ENCODE peak calls at places on chromosomes 6 and 20, in eight cellular contexts. One of them, this sample, is unnamed.

GRCh38 chr6:2952557-2953095 is 18.7 kb downstream of the SERPINB6 start:
- DNase-seq in uterus: peak
- DNase-seq in RCC 7860: peak
- DNase-seq in NCI-H1436: peak
- DNase-seq in amniotic stem cell: peak
- DNase-seq in breast epithelium: peak
- DNase-seq in neural crest cell: peak
- DNase-seq in IMR-90: peak
- DNase-seq in this sample: no peak

GRCh38 chr6:99348220-99348822 is 1.2 kb downstream of the FAXC start:
- DNase-seq in IMR-90: no peak
- DNase-seq in neural crest cell: no peak
- DNase-seq in RCC 7860: no peak
- DNase-seq in breast epithelium: no peak
- DNase-seq in uterus: no peak
- DNase-seq in amniotic stem cell: no peak
- DNase-seq in NCI-H1436: no peak
- DNase-seq in this sample: no peak

GRCh38 chr20:7851031-7851490 is 89.2 kb downstream of the HAO1 start:
- DNase-seq in breast epithelium: no peak
- DNase-seq in amniotic stem cell: no peak
- DNase-seq in NCI-H1436: no peak
- DNase-seq in uterus: no peak
- DNase-seq in RCC 7860: peak
- DNase-seq in IMR-90: peak
- DNase-seq in neural crest cell: no peak
- DNase-seq in this sample: no peak

GRCh38 chr6:135141728-135142127 is 39.4 kb upstream of the MYB start:
- DNase-seq in uterus: no peak
- DNase-seq in RCC 7860: no peak
- DNase-seq in amniotic stem cell: no peak
- DNase-seq in IMR-90: no peak
- DNase-seq in neural crest cell: no peak
- DNase-seq in breast epithelium: no peak
- DNase-seq in NCI-H1436: no peak
- DNase-seq in this sample: no peak

GRCh38 chr6:152669894-152670293 is 27.8 kb upstream of the MYCT1 start:
- DNase-seq in IMR-90: peak
- DNase-seq in NCI-H1436: peak
- DNase-seq in breast epithelium: no peak
- DNase-seq in RCC 7860: peak
- DNase-seq in uterus: no peak
- DNase-seq in amniotic stem cell: no peak
- DNase-seq in neural crest cell: no peak
- DNase-seq in this sample: no peak

GRCh38 chr20:37407573-37408002 is 61.6 kb downstream of the SRC start:
- DNase-seq in amniotic stem cell: no peak
- DNase-seq in IMR-90: no peak
- DNase-seq in uterus: peak
- DNase-seq in neural crest cell: no peak
- DNase-seq in NCI-H1436: no peak
- DNase-seq in RCC 7860: peak
- DNase-seq in breast epithelium: no peak
- DNase-seq in this sample: no peak

GRCh38 chr20:5342031-5342430 is 25.3 kb upstream of the PROKR2 start:
- DNase-seq in RCC 7860: no peak
- DNase-seq in neural crest cell: no peak
- DNase-seq in amniotic stem cell: no peak
- DNase-seq in uterus: no peak
- DNase-seq in breast epithelium: no peak
- DNase-seq in NCI-H1436: no peak
- DNase-seq in IMR-90: no peak
- DNase-seq in this sample: no peak

GRCh38 chr6:21331221-21331620 is 262.3 kb upstream of the SOX4 start:
- DNase-seq in IMR-90: no peak
- DNase-seq in uterus: peak
- DNase-seq in amniotic stem cell: no peak
- DNase-seq in breast epithelium: no peak
- DNase-seq in RCC 7860: no peak
- DNase-seq in neural crest cell: no peak
- DNase-seq in NCI-H1436: no peak
- DNase-seq in this sample: no peak

GRCh38 chr20:63740070-63740500 is 509 bp downstream of the SLC2A4RG start:
- DNase-seq in NCI-H1436: no peak
- DNase-seq in neural crest cell: no peak
- DNase-seq in breast epithelium: no peak
- DNase-seq in IMR-90: peak
- DNase-seq in RCC 7860: peak
- DNase-seq in amniotic stem cell: no peak
- DNase-seq in uterus: peak
- DNase-seq in this sample: peak

GRCh38 chr6:122322824-122323223 is 76.6 kb upstream of the HSF2 start:
- DNase-seq in breast epithelium: no peak
- DNase-seq in NCI-H1436: peak
- DNase-seq in neural crest cell: no peak
- DNase-seq in uterus: no peak
- DNase-seq in amniotic stem cell: no peak
- DNase-seq in RCC 7860: no peak
- DNase-seq in IMR-90: peak
- DNase-seq in this sample: no peak

GRCh38 chr6:49692534-49692933 is 20.8 kb downstream of the CRISP2 start:
- DNase-seq in RCC 7860: no peak
- DNase-seq in neural crest cell: no peak
- DNase-seq in breast epithelium: no peak
- DNase-seq in IMR-90: no peak
- DNase-seq in uterus: no peak
- DNase-seq in NCI-H1436: no peak
- DNase-seq in amniotic stem cell: no peak
- DNase-seq in this sample: no peak

GRCh38 chr6:20403766-20404640 is 2.3 kb downstream of the E2F3 start:
- DNase-seq in IMR-90: peak
- DNase-seq in uterus: peak
- DNase-seq in neural crest cell: peak
- DNase-seq in amniotic stem cell: peak
- DNase-seq in NCI-H1436: peak
- DNase-seq in breast epithelium: no peak
- DNase-seq in RCC 7860: peak
- DNase-seq in this sample: peak

GRCh38 chr20:18003897-18004296 is 35.1 kb downstream of the MGME1 start:
- DNase-seq in neural crest cell: no peak
- DNase-seq in breast epithelium: no peak
- DNase-seq in uterus: no peak
- DNase-seq in NCI-H1436: no peak
- DNase-seq in amniotic stem cell: no peak
- DNase-seq in RCC 7860: no peak
- DNase-seq in IMR-90: no peak
- DNase-seq in this sample: no peak

GRCh38 chr6:134882426-134883038 is 67.4 kb downstream of the ALDH8A1 start:
- DNase-seq in neural crest cell: peak
- DNase-seq in NCI-H1436: peak
- DNase-seq in uterus: peak
- DNase-seq in breast epithelium: peak
- DNase-seq in amniotic stem cell: peak
- DNase-seq in RCC 7860: peak
- DNase-seq in IMR-90: peak
- DNase-seq in this sample: peak

GRCh38 chr6:70537266-70537665 is 29.5 kb upstream of the SDHAF4 start:
- DNase-seq in NCI-H1436: no peak
- DNase-seq in amniotic stem cell: no peak
- DNase-seq in IMR-90: no peak
- DNase-seq in uterus: no peak
- DNase-seq in RCC 7860: no peak
- DNase-seq in neural crest cell: no peak
- DNase-seq in breast epithelium: no peak
- DNase-seq in this sample: no peak

GRCh38 chr6:169589293-169589692 is 112.5 kb downstream of the WDR27 start:
- DNase-seq in NCI-H1436: peak
- DNase-seq in uterus: no peak
- DNase-seq in breast epithelium: no peak
- DNase-seq in IMR-90: no peak
- DNase-seq in amniotic stem cell: no peak
- DNase-seq in RCC 7860: peak
- DNase-seq in neural crest cell: no peak
- DNase-seq in this sample: no peak

GRCh38 chr6:25436760-25437159 is 157.6 kb downstream of the CARMIL1 start:
- DNase-seq in neural crest cell: no peak
- DNase-seq in NCI-H1436: no peak
- DNase-seq in IMR-90: no peak
- DNase-seq in uterus: no peak
- DNase-seq in breast epithelium: no peak
- DNase-seq in RCC 7860: no peak
- DNase-seq in amniotic stem cell: no peak
- DNase-seq in this sample: no peak

GRCh38 chr6:5142915-5143314 is 57.8 kb downstream of the PPP1R3G start:
- DNase-seq in IMR-90: peak
- DNase-seq in NCI-H1436: no peak
- DNase-seq in neural crest cell: no peak
- DNase-seq in amniotic stem cell: no peak
- DNase-seq in RCC 7860: no peak
- DNase-seq in uterus: no peak
- DNase-seq in breast epithelium: no peak
- DNase-seq in this sample: no peak

GRCh38 chr6:139490482-139490881 is 116.0 kb upstream of the CITED2 start:
- DNase-seq in neural crest cell: no peak
- DNase-seq in uterus: no peak
- DNase-seq in NCI-H1436: no peak
- DNase-seq in RCC 7860: no peak
- DNase-seq in amniotic stem cell: no peak
- DNase-seq in IMR-90: peak
- DNase-seq in breast epithelium: no peak
- DNase-seq in this sample: no peak

GRCh38 chr20:32470025-32470861 is 112.1 kb downstream of the ASXL1 start:
- DNase-seq in neural crest cell: no peak
- DNase-seq in IMR-90: peak
- DNase-seq in NCI-H1436: no peak
- DNase-seq in breast epithelium: no peak
- DNase-seq in RCC 7860: peak
- DNase-seq in amniotic stem cell: peak
- DNase-seq in uterus: peak
- DNase-seq in this sample: peak

GRCh38 chr20:43438578-43439316 is 18.9 kb upstream of the SRSF6 start:
- DNase-seq in neural crest cell: no peak
- DNase-seq in IMR-90: no peak
- DNase-seq in NCI-H1436: no peak
- DNase-seq in amniotic stem cell: no peak
- DNase-seq in breast epithelium: no peak
- DNase-seq in uterus: no peak
- DNase-seq in RCC 7860: no peak
- DNase-seq in this sample: no peak

GRCh38 chr6:45791600-45792168 is 224.0 kb downstream of the CLIC5 start:
- DNase-seq in RCC 7860: peak
- DNase-seq in uterus: no peak
- DNase-seq in neural crest cell: no peak
- DNase-seq in NCI-H1436: no peak
- DNase-seq in breast epithelium: no peak
- DNase-seq in IMR-90: peak
- DNase-seq in amniotic stem cell: peak
- DNase-seq in this sample: peak

GRCh38 chr6:27178001-27178730 is 69.3 kb upstream of the PRSS16 start:
- DNase-seq in amniotic stem cell: peak
- DNase-seq in RCC 7860: peak
- DNase-seq in breast epithelium: no peak
- DNase-seq in uterus: peak
- DNase-seq in neural crest cell: no peak
- DNase-seq in NCI-H1436: no peak
- DNase-seq in IMR-90: peak
- DNase-seq in this sample: peak

GRCh38 chr20:1272368-1273155 is 6.5 kb downstream of the SNPH start:
- DNase-seq in uterus: no peak
- DNase-seq in neural crest cell: no peak
- DNase-seq in breast epithelium: no peak
- DNase-seq in NCI-H1436: no peak
- DNase-seq in amniotic stem cell: no peak
- DNase-seq in IMR-90: no peak
- DNase-seq in RCC 7860: no peak
- DNase-seq in this sample: no peak

GRCh38 chr20:36865076-36865860 is 10.7 kb upstream of the TLDC2 start:
- DNase-seq in uterus: no peak
- DNase-seq in amniotic stem cell: no peak
- DNase-seq in IMR-90: no peak
- DNase-seq in NCI-H1436: no peak
- DNase-seq in RCC 7860: no peak
- DNase-seq in neural crest cell: no peak
- DNase-seq in breast epithelium: no peak
- DNase-seq in this sample: no peak

GRCh38 chr6:71886184-71887005 is at the start of gene RIMS1:
- DNase-seq in RCC 7860: no peak
- DNase-seq in neural crest cell: peak
- DNase-seq in amniotic stem cell: peak
- DNase-seq in breast epithelium: no peak
- DNase-seq in IMR-90: no peak
- DNase-seq in uterus: no peak
- DNase-seq in NCI-H1436: peak
- DNase-seq in this sample: no peak

GRCh38 chr20:10622657-10623418 is 51.0 kb downstream of the JAG1 start:
- DNase-seq in amniotic stem cell: peak
- DNase-seq in neural crest cell: no peak
- DNase-seq in breast epithelium: no peak
- DNase-seq in NCI-H1436: no peak
- DNase-seq in uterus: peak
- DNase-seq in IMR-90: peak
- DNase-seq in RCC 7860: peak
- DNase-seq in this sample: no peak

GRCh38 chr6:169292340-169293124 is 38.9 kb upstream of the THBS2 start:
- DNase-seq in IMR-90: peak
- DNase-seq in neural crest cell: no peak
- DNase-seq in breast epithelium: no peak
- DNase-seq in RCC 7860: peak
- DNase-seq in NCI-H1436: no peak
- DNase-seq in uterus: peak
- DNase-seq in amniotic stem cell: peak
- DNase-seq in this sample: no peak

GRCh38 chr6:159941286-159942113 is 27.4 kb upstream of the IGF2R start:
- DNase-seq in uterus: no peak
- DNase-seq in RCC 7860: peak
- DNase-seq in NCI-H1436: no peak
- DNase-seq in IMR-90: peak
- DNase-seq in amniotic stem cell: no peak
- DNase-seq in neural crest cell: no peak
- DNase-seq in breast epithelium: no peak
- DNase-seq in this sample: peak

GRCh38 chr20:45339799-45340198 is 8.4 kb downstream of the SDC4 start:
- DNase-seq in RCC 7860: no peak
- DNase-seq in amniotic stem cell: no peak
- DNase-seq in neural crest cell: no peak
- DNase-seq in breast epithelium: no peak
- DNase-seq in IMR-90: no peak
- DNase-seq in NCI-H1436: no peak
- DNase-seq in uterus: no peak
- DNase-seq in this sample: no peak

GRCh38 chr6:63598251-63599036 is 26.2 kb downstream of the LOC128125822 start:
- DNase-seq in uterus: peak
- DNase-seq in RCC 7860: peak
- DNase-seq in IMR-90: peak
- DNase-seq in neural crest cell: peak
- DNase-seq in amniotic stem cell: no peak
- DNase-seq in NCI-H1436: peak
- DNase-seq in breast epithelium: peak
- DNase-seq in this sample: peak

GRCh38 chr6:131063764-131064272 is 773 bp upstream of the EPB41L2 start:
- DNase-seq in NCI-H1436: no peak
- DNase-seq in IMR-90: no peak
- DNase-seq in amniotic stem cell: no peak
- DNase-seq in uterus: peak
- DNase-seq in neural crest cell: no peak
- DNase-seq in RCC 7860: no peak
- DNase-seq in breast epithelium: no peak
- DNase-seq in this sample: no peak

GRCh38 chr6:6803180-6803978 is 214.9 kb downstream of the LY86 start:
- DNase-seq in IMR-90: no peak
- DNase-seq in amniotic stem cell: no peak
- DNase-seq in breast epithelium: peak
- DNase-seq in neural crest cell: no peak
- DNase-seq in uterus: no peak
- DNase-seq in RCC 7860: no peak
- DNase-seq in NCI-H1436: no peak
- DNase-seq in this sample: peak

GRCh38 chr6:96659084-96659845 is 96.3 kb downstream of the FHL5 start:
- DNase-seq in NCI-H1436: peak
- DNase-seq in IMR-90: no peak
- DNase-seq in amniotic stem cell: no peak
- DNase-seq in uterus: no peak
- DNase-seq in breast epithelium: no peak
- DNase-seq in neural crest cell: no peak
- DNase-seq in RCC 7860: no peak
- DNase-seq in this sample: no peak

This sample was measured in T47D.